ENCODE peak calls at places on chromosomes 13 and 19, in nine cellular contexts. W is foreskin fibroblast; Y is anterior cingulate cortex; G is stimulated activated effector memory CD8-positive, alpha-beta T cell treated with anti-CD3 and anti-CD28 coated beads, Interleukin-12 subunit alpha, Interleukin-12 subunit beta, amount 100 ng/mL, for 72 hours; I is T-helper 17 cell; T is EL; F is sciatic nerve; X is tibial artery; Z is AG20443. M is an unnamed sample.

GRCh38 chr19:31664997-31665396 is 315.8 kb upstream of the TSHZ3 start:
- DNase-seq in W (no peak), Y (no peak), G (no peak), I (no peak), T (no peak), F (no peak), X (no peak), Z (no peak), M (no peak)

GRCh38 chr19:10797541-10798256 is 38.3 kb downstream of the TMED1 start:
- DNase-seq in W (peak), Y (peak), G (peak), I (peak), T (no peak), F (no peak), X (no peak), Z (no peak), M (peak)

GRCh38 chr13:83691966-83692365 is 190.3 kb downstream of the SLITRK1 start:
- DNase-seq in W (no peak), Y (no peak), G (no peak), I (no peak), T (peak), F (no peak), X (no peak), Z (no peak), M (no peak)

GRCh38 chr13:29566864-29567263 is 28.6 kb downstream of the SLC7A1 start:
- DNase-seq in W (no peak), Y (no peak), G (no peak), I (no peak), T (no peak), F (no peak), X (no peak), Z (no peak), M (no peak)

GRCh38 chr19:6030214-6030507 is 52.2 kb upstream of the RANBP3 start:
- DNase-seq in W (peak), Y (no peak), G (no peak), I (no peak), T (peak), F (peak), X (no peak), Z (peak), M (no peak)

GRCh38 chr13:110555601-110556223 is 5.8 kb downstream of the RAB20 start:
- DNase-seq in W (no peak), Y (no peak), G (no peak), I (no peak), T (no peak), F (no peak), X (no peak), Z (no peak), M (no peak)

GRCh38 chr19:1567116-1567847 is 843 bp downstream of the MEX3D start:
- DNase-seq in W (no peak), Y (no peak), G (no peak), I (no peak), T (no peak), F (no peak), X (no peak), Z (peak), M (no peak)

GRCh38 chr19:45919678-45920077 is 5.1 kb upstream of the NANOS2 start:
- DNase-seq in W (no peak), Y (peak), G (no peak), I (no peak), T (no peak), F (no peak), X (no peak), Z (no peak), M (no peak)

GRCh38 chr13:79385694-79386093 is 20.4 kb downstream of the RBM26 start:
- DNase-seq in W (no peak), Y (no peak), G (no peak), I (no peak), T (peak), F (no peak), X (no peak), Z (no peak), M (peak)

GRCh38 chr19:6891761-6892385 is 4.5 kb downstream of the ADGRE1 start:
- DNase-seq in W (no peak), Y (no peak), G (no peak), I (no peak), T (no peak), F (no peak), X (no peak), Z (no peak), M (no peak)